ENCODE peak calls at places on chromosomes 11 and 22, in nine cellular contexts. V is GM12864; C is T-helper 2 cell; U is stimulated activated CD4-positive, alpha-beta T cell treated with anti-CD3 and anti-CD28 coated beads, TNF-alpha, amount 100 ng/mL, for 1 hour; P is mesenchymal stem cell; O is hypothalamus; B is stomach; A is endothelial cell; X is endodermal cell. M is an unnamed sample.

GRCh38 chr11:17554487-17554886 is 7.4 kb downstream of the OTOG start:
- DNase-seq in V (no peak), C (no peak), U (no peak), P (no peak), O (no peak), B (no peak), A (no peak), X (no peak), M (no peak)

GRCh38 chr11:117824571-117825537 is at the start of gene FXYD2:
- DNase-seq in V (no peak), C (no peak), U (no peak), P (peak), O (no peak), B (peak), A (no peak), X (peak), M (no peak)

GRCh38 chr11:46160100-46160499 is 38.8 kb upstream of the PHF21A start:
- DNase-seq in V (no peak), C (no peak), U (no peak), P (no peak), O (no peak), B (peak), A (no peak), X (no peak), M (no peak)

GRCh38 chr11:104531075-104531474 is 367.1 kb upstream of the PDGFD start:
- DNase-seq in V (no peak), C (no peak), U (no peak), P (no peak), O (no peak), B (no peak), A (no peak), X (peak), M (no peak)

GRCh38 chr11:70324354-70325115 is 54.0 kb downstream of the PPFIA1 start:
- DNase-seq in V (no peak), C (no peak), U (no peak), P (peak), O (no peak), B (no peak), A (no peak), X (no peak), M (no peak)

GRCh38 chr11:119167933-119168332 is 592 bp upstream of the NLRX1 start:
- DNase-seq in V (no peak), C (no peak), U (no peak), P (no peak), O (no peak), B (peak), A (no peak), X (no peak), M (no peak)

GRCh38 chr11:27722117-27722844 is 22.0 kb upstream of the BDNF start:
- DNase-seq in V (no peak), C (no peak), U (no peak), P (peak), O (no peak), B (no peak), A (peak), X (peak), M (no peak)

GRCh38 chr11:27081056-27081455 is 40.4 kb downstream of the BBOX1 start:
- DNase-seq in V (no peak), C (no peak), U (no peak), P (no peak), O (no peak), B (no peak), A (no peak), X (no peak), M (no peak)

GRCh38 chr11:73267122-73267846 is 4.9 kb upstream of the P2RY6 start:
- DNase-seq in V (no peak), C (no peak), U (no peak), P (no peak), O (no peak), B (peak), A (no peak), X (no peak), M (no peak)

GRCh38 chr11:129595043-129595962 is 219.7 kb downstream of the BARX2 start:
- DNase-seq in V (no peak), C (no peak), U (no peak), P (no peak), O (no peak), B (no peak), A (no peak), X (peak), M (no peak)

GRCh38 chr11:30990625-30991348 is 378.8 kb downstream of the DCDC1 start:
- DNase-seq in V (no peak), C (no peak), U (no peak), P (no peak), O (no peak), B (no peak), A (no peak), X (no peak), M (no peak)

GRCh38 chr11:119085523-119085878 is 820 bp downstream of the HMBS start:
- DNase-seq in V (no peak), C (no peak), U (no peak), P (no peak), O (no peak), B (no peak), A (no peak), X (no peak), M (no peak)

GRCh38 chr11:34030386-34030785 is 21.1 kb upstream of the CAPRIN1 start:
- DNase-seq in V (no peak), C (no peak), U (no peak), P (no peak), O (no peak), B (no peak), A (no peak), X (no peak), M (no peak)

GRCh38 chr11:129895126-129896041 is at the start of gene NFRKB:
- DNase-seq in V (peak), C (peak), U (peak), P (peak), O (peak), B (peak), A (peak), X (peak), M (peak)

GRCh38 chr11:77129069-77129840 is 1.2 kb downstream of the MYO7A start:
- DNase-seq in V (no peak), C (no peak), U (no peak), P (no peak), O (no peak), B (no peak), A (no peak), X (no peak), M (no peak)

GRCh38 chr11:1839924-1840779 is 1.4 kb downstream of the TNNI2 start:
- DNase-seq in V (peak), C (no peak), U (no peak), P (no peak), O (no peak), B (peak), A (no peak), X (no peak), M (peak)

GRCh38 chr11:335779-336665 is 15.4 kb upstream of the IFITM3 start:
- DNase-seq in V (no peak), C (no peak), U (no peak), P (peak), O (no peak), B (no peak), A (no peak), X (no peak), M (no peak)

GRCh38 chr22:37340331-37341262 is 58.3 kb downstream of the CYTH4 start:
- DNase-seq in V (no peak), C (no peak), U (no peak), P (no peak), O (no peak), B (no peak), A (no peak), X (peak), M (peak)

GRCh38 chr11:1881442-1882264 is 10.0 kb downstream of the PRR33 start:
- DNase-seq in V (no peak), C (no peak), U (no peak), P (no peak), O (no peak), B (no peak), A (peak), X (no peak), M (no peak)

GRCh38 chr11:65180877-65181568 is 705 bp upstream of the CAPN1 start:
- DNase-seq in V (no peak), C (peak), U (no peak), P (peak), O (no peak), B (peak), A (peak), X (peak), M (peak)

GRCh38 chr11:59968395-59968783 is 4.6 kb downstream of the OOSP4A start:
- DNase-seq in V (no peak), C (no peak), U (no peak), P (no peak), O (no peak), B (no peak), A (no peak), X (no peak), M (no peak)

GRCh38 chr11:10351768-10352641 is 47.1 kb downstream of the ADM start:
- DNase-seq in V (no peak), C (no peak), U (no peak), P (peak), O (no peak), B (peak), A (peak), X (peak), M (no peak)

GRCh38 chr11:14449302-14449714 is 50.3 kb downstream of the COPB1 start:
- DNase-seq in V (no peak), C (no peak), U (no peak), P (no peak), O (no peak), B (no peak), A (no peak), X (no peak), M (no peak)

GRCh38 chr11:75664366-75664765 is 4.5 kb downstream of the MAP6 start:
- DNase-seq in V (no peak), C (no peak), U (no peak), P (no peak), O (no peak), B (no peak), A (no peak), X (no peak), M (no peak)

GRCh38 chr11:10378362-10378761 is 73.5 kb downstream of the ADM start:
- DNase-seq in V (no peak), C (no peak), U (no peak), P (no peak), O (no peak), B (no peak), A (no peak), X (no peak), M (no peak)

GRCh38 chr11:34501500-34501899 is 12.1 kb downstream of the ELF5 start:
- DNase-seq in V (no peak), C (no peak), U (no peak), P (peak), O (no peak), B (no peak), A (no peak), X (no peak), M (no peak)

GRCh38 chr11:63250162-63251050 is 7.0 kb upstream of the SLC22A25 start:
- DNase-seq in V (no peak), C (no peak), U (no peak), P (no peak), O (no peak), B (no peak), A (no peak), X (no peak), M (no peak)

GRCh38 chr11:119320593-119321524 is 3.9 kb upstream of the MCAM start:
- DNase-seq in V (no peak), C (peak), U (no peak), P (peak), O (no peak), B (peak), A (peak), X (peak), M (peak)